ENCODE peak calls at places on chromosomes 11 and 22, in eight cellular contexts. W is stimulated activated CD8-positive, alpha-beta memory T cell treated with anti-CD3 and anti-CD28 coated beads, Interleukin-15, amount 100 ng/mL, for 1 hour; R is lower lobe of right lung; Z is HFFc6; Q is epithelial cell of proximal tubule; S is ovary; I is NCI-H1105; O is RWPE1. B is an unnamed sample.

GRCh38 chr11:70759846-70760245 is 361.5 kb downstream of the CTTN start:
- DNase-seq in W (no peak), R (no peak), Z (no peak), Q (no peak), S (no peak), I (no peak), O (no peak), B (peak)

GRCh38 chr11:134275534-134276395 is at the start of gene GLB1L3:
- DNase-seq in W (peak), R (no peak), Z (no peak), Q (no peak), S (no peak), I (peak), O (peak), B (no peak)

GRCh38 chr22:26172389-26172990 is 3.2 kb downstream of the SEZ6L start:
- DNase-seq in W (no peak), R (no peak), Z (no peak), Q (peak), S (no peak), I (peak), O (peak), B (no peak)

GRCh38 chr11:17574141-17574798 is 27.2 kb downstream of the OTOG start:
- DNase-seq in W (no peak), R (no peak), Z (no peak), Q (no peak), S (no peak), I (no peak), O (no peak), B (no peak)

GRCh38 chr11:10653242-10653641 is 40.3 kb downstream of the IRAG1 start:
- DNase-seq in W (no peak), R (no peak), Z (no peak), Q (no peak), S (no peak), I (no peak), O (no peak), B (no peak)

GRCh38 chr11:26950260-26950719 is 43.6 kb upstream of the FIBIN start:
- DNase-seq in W (no peak), R (peak), Z (peak), Q (no peak), S (no peak), I (no peak), O (no peak), B (no peak)

GRCh38 chr11:125102544-125102943 is 8.9 kb downstream of the TMEM218 start:
- DNase-seq in W (no peak), R (no peak), Z (no peak), Q (no peak), S (no peak), I (no peak), O (no peak), B (no peak)

GRCh38 chr11:21520244-21520643 is 672.6 kb upstream of the ANO5 start:
- DNase-seq in W (no peak), R (no peak), Z (no peak), Q (no peak), S (no peak), I (no peak), O (no peak), B (no peak)

GRCh38 chr11:31887180-31887579 is 76.1 kb upstream of the PAX6 start:
- DNase-seq in W (no peak), R (no peak), Z (no peak), Q (no peak), S (no peak), I (no peak), O (no peak), B (no peak)

GRCh38 chr11:8747173-8747572 is 64.6 kb downstream of the RPL27A start:
- DNase-seq in W (no peak), R (no peak), Z (no peak), Q (no peak), S (no peak), I (no peak), O (no peak), B (no peak)

GRCh38 chr11:66978717-66979116 is 3.6 kb downstream of the C11orf86 start:
- DNase-seq in W (no peak), R (no peak), Z (no peak), Q (no peak), S (no peak), I (no peak), O (no peak), B (no peak)

GRCh38 chr22:29625090-29625825 is 21.8 kb downstream of the NF2 start:
- DNase-seq in W (no peak), R (peak), Z (peak), Q (no peak), S (peak), I (no peak), O (peak), B (no peak)

GRCh38 chr22:38239101-38239761 is 33.6 kb downstream of the TMEM184B start:
- DNase-seq in W (no peak), R (no peak), Z (peak), Q (no peak), S (no peak), I (no peak), O (peak), B (peak)

GRCh38 chr11:70548976-70549375 is 150.6 kb downstream of the CTTN start:
- DNase-seq in W (no peak), R (no peak), Z (no peak), Q (no peak), S (no peak), I (no peak), O (no peak), B (no peak)

GRCh38 chr22:35648066-35649025 is at the start of gene APOL6:
- DNase-seq in W (no peak), R (no peak), Z (peak), Q (peak), S (no peak), I (no peak), O (peak), B (no peak)

GRCh38 chr11:119130662-119131061 is 9.3 kb downstream of the HINFP start:
- DNase-seq in W (no peak), R (no peak), Z (no peak), Q (no peak), S (peak), I (no peak), O (no peak), B (no peak)

GRCh38 chr22:49598338-49598737 is 229.3 kb downstream of the BRD1 start:
- DNase-seq in W (no peak), R (no peak), Z (no peak), Q (no peak), S (no peak), I (no peak), O (no peak), B (no peak)

GRCh38 chr11:15114501-15115475 is at the start of gene INSC:
- DNase-seq in W (no peak), R (no peak), Z (no peak), Q (no peak), S (no peak), I (peak), O (no peak), B (no peak)

B was measured in aorta.